ENCODE peak calls at places on chromosome 9, in four cellular contexts. One of them, this sample, is unnamed.

GRCh38 chr9:116323571-116323970 is 170.0 kb downstream of the PAPPA start:
- DNase-seq in astrocyte of the hippocampus: no peak
- DNase-seq in left kidney: no peak
- DNase-seq in AG10803: no peak
- DNase-seq in this sample: no peak

GRCh38 chr9:2465921-2466460 is 155.6 kb upstream of the VLDLR start:
- DNase-seq in AG10803: no peak
- DNase-seq in left kidney: peak; percentile 86
- DNase-seq in astrocyte of the hippocampus: no peak
- DNase-seq in this sample: no peak

GRCh38 chr9:133683494-133684460 is 47.6 kb downstream of the DBH start:
- DNase-seq in left kidney: peak; percentile 70
- DNase-seq in astrocyte of the hippocampus: no peak
- DNase-seq in AG10803: peak; percentile 2
- DNase-seq in this sample: peak; percentile 66

GRCh38 chr9:3794005-3794404 is 268.2 kb upstream of the RFX3 start:
- DNase-seq in astrocyte of the hippocampus: peak; percentile 80
- DNase-seq in AG10803: peak; percentile 59
- DNase-seq in left kidney: peak; percentile 91
- DNase-seq in this sample: peak; percentile 7

GRCh38 chr9:71001780-71002386 is 119.5 kb downstream of the TRPM3 start:
- DNase-seq in astrocyte of the hippocampus: peak; percentile 52
- DNase-seq in AG10803: peak; percentile 23
- DNase-seq in left kidney: peak; percentile 68
- DNase-seq in this sample: peak; percentile 60

GRCh38 chr9:134442486-134443168 is 116.4 kb downstream of the RXRA start:
- DNase-seq in left kidney: peak; percentile 74
- DNase-seq in astrocyte of the hippocampus: peak; percentile 56
- DNase-seq in AG10803: peak; percentile 50
- DNase-seq in this sample: peak; percentile 66

GRCh38 chr9:2260401-2261306 is 245.5 kb downstream of the SMARCA2 start:
- DNase-seq in astrocyte of the hippocampus: peak; percentile 87
- DNase-seq in AG10803: peak; percentile 48
- DNase-seq in left kidney: no peak
- DNase-seq in this sample: no peak

GRCh38 chr9:117035546-117035945 is 348.4 kb downstream of the TRIM32 start:
- DNase-seq in left kidney: no peak
- DNase-seq in AG10803: no peak
- DNase-seq in astrocyte of the hippocampus: no peak
- DNase-seq in this sample: no peak

GRCh38 chr9:70873506-70873905 is 247.9 kb downstream of the TRPM3 start:
- DNase-seq in astrocyte of the hippocampus: no peak
- DNase-seq in AG10803: no peak
- DNase-seq in left kidney: no peak
- DNase-seq in this sample: no peak

GRCh38 chr9:119360237-119360636 is 9.0 kb downstream of the BRINP1 start:
- DNase-seq in left kidney: no peak
- DNase-seq in astrocyte of the hippocampus: no peak
- DNase-seq in AG10803: no peak
- DNase-seq in this sample: no peak

GRCh38 chr9:125633116-125633743 is 73.8 kb downstream of the MAPKAP1 start:
- DNase-seq in AG10803: no peak
- DNase-seq in astrocyte of the hippocampus: no peak
- DNase-seq in left kidney: no peak
- DNase-seq in this sample: peak; percentile 17

GRCh38 chr9:130780865-130781504 is 54.1 kb upstream of the ABL1 start:
- DNase-seq in AG10803: peak; percentile 98
- DNase-seq in left kidney: peak; percentile 48
- DNase-seq in astrocyte of the hippocampus: peak; percentile 60
- DNase-seq in this sample: peak; percentile 99

GRCh38 chr9:127448112-127448805 is 2.9 kb downstream of the RPL12 start:
- DNase-seq in AG10803: no peak
- DNase-seq in astrocyte of the hippocampus: no peak
- DNase-seq in left kidney: no peak
- DNase-seq in this sample: no peak

GRCh38 chr9:113005777-113006176 is 6.2 kb downstream of the ZNF883 start:
- DNase-seq in AG10803: no peak
- DNase-seq in astrocyte of the hippocampus: no peak
- DNase-seq in left kidney: no peak
- DNase-seq in this sample: no peak

GRCh38 chr9:125513634-125514413 is 193.2 kb downstream of the MAPKAP1 start:
- DNase-seq in astrocyte of the hippocampus: peak; percentile 86
- DNase-seq in AG10803: peak; percentile 52
- DNase-seq in left kidney: no peak
- DNase-seq in this sample: no peak

GRCh38 chr9:85290019-85290418 is 451.7 kb downstream of the AGTPBP1 start:
- DNase-seq in AG10803: no peak
- DNase-seq in left kidney: no peak
- DNase-seq in astrocyte of the hippocampus: no peak
- DNase-seq in this sample: no peak

GRCh38 chr9:137304383-137305059 is 2.5 kb upstream of the NRARP start:
- DNase-seq in astrocyte of the hippocampus: peak; percentile 43
- DNase-seq in left kidney: peak; percentile 68
- DNase-seq in AG10803: no peak
- DNase-seq in this sample: peak; percentile 40

GRCh38 chr9:840343-840742 is 1.2 kb upstream of the DMRT1 start:
- DNase-seq in left kidney: peak; percentile 37
- DNase-seq in astrocyte of the hippocampus: no peak
- DNase-seq in AG10803: no peak
- DNase-seq in this sample: no peak

GRCh38 chr9:133340256-133340655 is 4.3 kb upstream of the SURF6 start:
- DNase-seq in left kidney: no peak
- DNase-seq in astrocyte of the hippocampus: no peak
- DNase-seq in AG10803: no peak
- DNase-seq in this sample: no peak

GRCh38 chr9:977361-978116 is 1.1 kb downstream of the DMRT3 start:
- DNase-seq in left kidney: no peak
- DNase-seq in astrocyte of the hippocampus: peak; percentile 19
- DNase-seq in AG10803: no peak
- DNase-seq in this sample: no peak

GRCh38 chr9:131582466-131583341 is 37.4 kb downstream of the PRRT1B start:
- DNase-seq in left kidney: no peak
- DNase-seq in astrocyte of the hippocampus: no peak
- DNase-seq in AG10803: no peak
- DNase-seq in this sample: no peak

GRCh38 chr9:114779352-114779845 is 26.4 kb downstream of the TNFSF15 start:
- DNase-seq in astrocyte of the hippocampus: peak; percentile 91
- DNase-seq in left kidney: no peak
- DNase-seq in AG10803: no peak
- DNase-seq in this sample: no peak

GRCh38 chr9:125631391-125632085 is 75.5 kb downstream of the MAPKAP1 start:
- DNase-seq in AG10803: peak; percentile 64
- DNase-seq in astrocyte of the hippocampus: peak; percentile 60
- DNase-seq in left kidney: peak; percentile 64
- DNase-seq in this sample: peak; percentile 75

GRCh38 chr9:105063665-105064247 is 135.8 kb upstream of the ABCA1 start:
- DNase-seq in left kidney: no peak
- DNase-seq in astrocyte of the hippocampus: peak; percentile 86
- DNase-seq in AG10803: peak; percentile 93
- DNase-seq in this sample: no peak

GRCh38 chr9:93183663-93184438 is at the start of gene WNK2:
- DNase-seq in left kidney: peak; percentile 76
- DNase-seq in astrocyte of the hippocampus: peak; percentile 57
- DNase-seq in AG10803: no peak
- DNase-seq in this sample: peak; percentile 67

GRCh38 chr9:102445181-102445747 is 549.9 kb upstream of the CYLC2 start:
- DNase-seq in AG10803: no peak
- DNase-seq in astrocyte of the hippocampus: no peak
- DNase-seq in left kidney: no peak
- DNase-seq in this sample: no peak

GRCh38 chr9:117138257-117138656 is 276.6 kb downstream of the ASTN2 start:
- DNase-seq in astrocyte of the hippocampus: no peak
- DNase-seq in AG10803: no peak
- DNase-seq in left kidney: no peak
- DNase-seq in this sample: no peak

GRCh38 chr9:19481471-19481870 is 72.7 kb downstream of the ACER2 start:
- DNase-seq in AG10803: no peak
- DNase-seq in astrocyte of the hippocampus: no peak
- DNase-seq in left kidney: no peak
- DNase-seq in this sample: no peak

GRCh38 chr9:33880562-33881089 is 63.7 kb downstream of the UBE2R2 start:
- DNase-seq in AG10803: no peak
- DNase-seq in astrocyte of the hippocampus: no peak
- DNase-seq in left kidney: no peak
- DNase-seq in this sample: no peak

GRCh38 chr9:133470427-133470924 is 8.4 kb downstream of the SLC2A6 start:
- DNase-seq in AG10803: no peak
- DNase-seq in left kidney: no peak
- DNase-seq in astrocyte of the hippocampus: no peak
- DNase-seq in this sample: no peak

GRCh38 chr9:16445141-16445920 is 425.1 kb downstream of the BNC2 start:
- DNase-seq in AG10803: peak; percentile 64
- DNase-seq in left kidney: no peak
- DNase-seq in astrocyte of the hippocampus: no peak
- DNase-seq in this sample: peak; percentile 25

GRCh38 chr9:88319936-88320747 is 68.1 kb upstream of the SPIN1 start:
- DNase-seq in astrocyte of the hippocampus: no peak
- DNase-seq in AG10803: peak; percentile 43
- DNase-seq in left kidney: no peak
- DNase-seq in this sample: no peak

GRCh38 chr9:81686614-81687520 is 2.5 kb downstream of the TLE1 start:
- DNase-seq in AG10803: peak; percentile 78
- DNase-seq in left kidney: peak; percentile 96
- DNase-seq in astrocyte of the hippocampus: peak; percentile 91
- DNase-seq in this sample: peak; percentile 89

GRCh38 chr9:126000256-126000655 is 253.1 kb downstream of the PBX3 start:
- DNase-seq in left kidney: no peak
- DNase-seq in astrocyte of the hippocampus: no peak
- DNase-seq in AG10803: no peak
- DNase-seq in this sample: no peak

GRCh38 chr9:91403665-91404543 is 19.7 kb downstream of the NFIL3 start:
- DNase-seq in AG10803: no peak
- DNase-seq in left kidney: no peak
- DNase-seq in astrocyte of the hippocampus: no peak
- DNase-seq in this sample: no peak

GRCh38 chr9:27108981-27109541 is at the start of gene TEK:
- DNase-seq in astrocyte of the hippocampus: peak; percentile 42
- DNase-seq in AG10803: peak; percentile 28
- DNase-seq in left kidney: no peak
- DNase-seq in this sample: peak; percentile 5

GRCh38 chr9:18889550-18889949 is 143.5 kb downstream of the SAXO1 start:
- DNase-seq in AG10803: no peak
- DNase-seq in left kidney: no peak
- DNase-seq in astrocyte of the hippocampus: no peak
- DNase-seq in this sample: no peak